ENCODE peak calls at places on chromosomes 5 and 9, in five cellular contexts. I, K, M, A and T are unnamed samples.

GRCh38 chr9:8599937-8600336 is 800.4 kb upstream of the DMAC1 start:
- DNase-seq in K (no peak), A (peak), M (no peak), I (no peak), T (no peak)

GRCh38 chr9:38020251-38021076 is 48.6 kb downstream of the SHB start:
- DNase-seq in I (no peak), K (no peak), A (no peak), M (no peak), T (peak)

GRCh38 chr9:80062581-80062980 is 490.8 kb downstream of the TLE4 start:
- DNase-seq in I (no peak), K (no peak), A (no peak), M (no peak), T (no peak)

GRCh38 chr9:99019523-99020331 is 76.0 kb downstream of the COL15A1 start:
- DNase-seq in I (no peak), A (peak), M (no peak), K (no peak), T (no peak)

GRCh38 chr9:76458903-76459690 is at the start of gene GCNT1:
- DNase-seq in K (peak), A (peak), M (peak), I (peak), T (peak)

GRCh38 chr9:34256104-34256503 is 73.0 kb downstream of the KIF24 start:
- DNase-seq in K (no peak), I (peak), M (no peak), A (peak), T (no peak)

GRCh38 chr5:96431376-96432244 is 1.4 kb downstream of the PCSK1 start:
- DNase-seq in K (no peak), M (no peak), I (no peak), A (peak), T (no peak)

GRCh38 chr9:131500377-131500776 is 2.3 kb upstream of the POMT1 start:
- DNase-seq in A (no peak), K (no peak), M (no peak), I (no peak), T (no peak)

GRCh38 chr5:36944607-36945225 is 68.1 kb downstream of the NIPBL start:
- DNase-seq in K (no peak), A (no peak), I (no peak), M (peak), T (peak)

GRCh38 chr9:116671605-116672004 is 15.5 kb upstream of the TRIM32 start:
- DNase-seq in I (no peak), K (no peak), A (no peak), M (no peak), T (no peak)

GRCh38 chr9:130140701-130141100 is 31.5 kb upstream of the NCS1 start:
- DNase-seq in K (no peak), I (no peak), M (no peak), A (no peak), T (no peak)

GRCh38 chr9:84932915-84933527 is 263.5 kb downstream of the NTRK2 start:
- DNase-seq in I (no peak), A (peak), K (no peak), M (no peak), T (no peak)

GRCh38 chr5:77733130-77733529 is 43.0 kb downstream of the TBCA start:
- DNase-seq in K (no peak), I (no peak), M (no peak), A (no peak), T (no peak)

GRCh38 chr9:2621678-2622360 is at the start of gene VLDLR:
- DNase-seq in M (no peak), K (no peak), A (peak), I (peak), T (no peak)

GRCh38 chr5:10490927-10491672 is 49.4 kb downstream of the ROPN1L start:
- DNase-seq in A (no peak), I (no peak), K (no peak), M (no peak), T (no peak)

GRCh38 chr5:173155912-173156311 is 11.6 kb downstream of the BNIP1 start:
- DNase-seq in A (no peak), I (no peak), M (no peak), K (no peak), T (no peak)

GRCh38 chr5:113331201-113331551 is 103.6 kb downstream of the TSSK1B start:
- DNase-seq in M (no peak), I (no peak), K (no peak), A (no peak), T (no peak)

GRCh38 chr5:120306331-120306730 is 157.8 kb upstream of the PRR16 start:
- DNase-seq in A (no peak), I (no peak), K (no peak), M (no peak), T (no peak)

GRCh38 chr5:173078878-173079277 is 22.7 kb downstream of the CREBRF start:
- DNase-seq in I (no peak), M (no peak), A (no peak), K (no peak), T (no peak)

GRCh38 chr5:81235287-81236072 is 2.4 kb downstream of the CKMT2 start:
- DNase-seq in K (peak), M (no peak), A (no peak), I (peak), T (peak)

GRCh38 chr5:111227226-111227782 is 3.1 kb downstream of the CAMK4 start:
- DNase-seq in M (no peak), I (no peak), A (no peak), K (no peak), T (no peak)

GRCh38 chr5:112757468-112758208 is 20.0 kb downstream of the APC start:
- DNase-seq in I (no peak), A (peak), M (peak), K (peak), T (peak)

GRCh38 chr5:170482511-170482910 is 21.3 kb upstream of the KCNIP1 start:
- DNase-seq in A (peak), K (no peak), M (no peak), I (no peak), T (no peak)

GRCh38 chr5:31824886-31825774 is 186.2 kb downstream of the PDZD2 start:
- DNase-seq in M (peak), I (no peak), K (peak), A (peak), T (peak)

GRCh38 chr5:109407913-109408312 is 1.9 kb downstream of the PJA2 start:
- DNase-seq in M (no peak), K (no peak), I (no peak), A (no peak), T (no peak)

DNA sequence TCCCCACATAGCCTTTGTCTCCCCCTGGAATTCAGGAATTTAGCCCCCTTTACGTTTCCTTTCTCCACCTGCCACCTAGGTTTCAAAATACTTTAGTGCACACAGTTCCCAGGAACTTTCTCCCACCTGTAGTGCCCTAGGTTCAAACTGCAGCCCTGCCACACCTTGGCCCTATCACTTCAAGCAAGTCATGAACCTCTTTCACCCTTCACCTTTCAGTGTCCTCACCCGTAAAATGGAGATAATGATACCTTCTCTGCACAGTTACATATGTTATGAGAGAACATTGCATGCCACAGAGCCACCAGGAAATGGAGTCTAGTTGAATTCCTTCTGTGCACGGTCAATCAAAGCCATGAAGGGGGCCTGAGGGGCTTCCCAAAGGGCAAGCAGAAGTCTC is 9.8 kb upstream of the EEIG1 start:
- DNase-seq in M (no peak), I (no peak), A (no peak), K (no peak), T (no peak)
- H3K4me3 ChIP-seq in M (no peak), I (no peak), A (no peak), K (no peak), T (no peak)

GRCh38 chr5:150045512-150045911 is 40.8 kb downstream of the CSF1R start:
- DNase-seq in A (peak), M (no peak), K (no peak), I (no peak), T (no peak)
- TF ChIP-seq CTCF in A (peak), M (peak), K (no peak), I (no peak), T (no peak)

DNA sequence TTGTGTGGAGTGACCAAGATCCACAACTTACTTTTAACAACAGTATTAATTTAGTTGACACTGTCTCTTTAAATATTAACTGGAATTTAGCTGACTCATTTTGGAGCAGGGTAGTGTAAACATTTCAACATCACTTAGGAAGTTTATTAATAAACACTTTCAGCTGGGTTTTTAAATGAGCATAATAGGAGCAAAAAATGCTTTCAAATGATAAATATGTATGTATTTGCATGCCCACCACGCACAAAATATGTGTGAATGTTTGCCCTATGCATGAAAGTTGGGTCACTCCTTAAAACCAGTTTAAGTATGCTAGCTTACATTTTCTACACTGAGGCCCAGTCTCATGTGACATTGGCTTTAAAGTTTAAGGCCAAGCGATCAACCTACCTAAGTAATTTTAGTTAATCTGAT is 2.9 kb downstream of the ZFAND5 start:
- DNase-seq in A (no peak), M (no peak), I (no peak), K (no peak), T (no peak)
- H3K4me3 ChIP-seq in A (peak), M (peak), I (peak), K (peak), T (peak)

GRCh38 chr9:29691758-29692407 is 2118.6 kb upstream of the C9orf72 start:
- DNase-seq in A (peak), K (no peak), I (no peak), M (peak), T (peak)
- TF ChIP-seq CTCF in A (peak), K (no peak), I (no peak), M (peak), T (peak)

GRCh38 chr5:132673939-132674630 is at the start of gene IL4:
- DNase-seq in I (no peak), K (no peak), A (peak), M (no peak), T (no peak)

GRCh38 chr5:132677682-132678400 is 4.1 kb downstream of the IL4 start:
- DNase-seq in I (no peak), K (no peak), A (peak), M (no peak), T (no peak)

GRCh38 chr5:132675936-132676689 is 2.3 kb downstream of the IL4 start:
- DNase-seq in A (no peak), I (no peak), M (no peak), K (no peak), T (no peak)

GRCh38 chr5:132677191-132677590 is 3.4 kb downstream of the IL4 start:
- DNase-seq in A (peak), M (peak), I (peak), K (no peak), T (no peak)

DNA sequence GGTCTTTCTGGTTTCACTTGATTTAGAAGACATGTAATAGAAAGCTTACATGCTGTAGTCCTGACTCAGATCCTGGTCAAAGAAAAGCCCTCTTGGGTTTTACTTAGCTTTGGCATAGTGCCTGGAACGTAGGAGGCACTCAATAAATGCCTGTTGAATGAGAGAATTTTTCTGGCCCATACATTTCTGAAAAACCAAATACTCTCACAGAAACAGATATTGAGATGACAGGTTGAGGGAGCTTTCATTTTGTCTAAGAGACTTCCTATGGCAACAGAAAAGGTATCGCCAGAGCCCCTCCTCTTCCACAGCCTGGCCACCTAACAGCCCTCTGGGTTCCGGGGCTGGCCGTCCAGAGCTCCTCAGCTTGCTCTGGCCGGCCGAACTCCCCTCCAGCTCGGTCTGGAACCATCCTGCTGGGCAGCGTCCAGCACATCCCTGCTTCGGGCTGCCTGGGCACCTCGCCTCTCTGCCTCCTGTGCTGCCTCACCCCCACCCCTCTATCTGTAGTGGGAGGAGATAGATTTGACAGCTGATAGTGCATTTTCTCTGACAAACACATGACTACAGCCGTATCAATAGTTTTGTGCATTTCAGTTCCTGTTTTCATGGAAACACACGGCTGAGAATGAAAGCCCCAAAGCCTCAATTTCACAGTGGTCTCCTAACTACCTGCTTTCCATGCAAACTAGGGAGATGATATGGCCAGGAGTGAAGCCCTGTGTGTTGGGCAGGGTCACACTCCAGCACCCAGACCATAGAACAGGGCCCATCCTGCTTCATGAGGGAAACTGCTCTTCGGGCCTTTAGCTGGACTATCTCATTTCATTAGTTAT is 1.1 kb downstream of the IL4 start:
- DNase-seq in K (no peak), I (no peak), M (peak), A (peak), T (peak)
- H3K4me3 ChIP-seq in K (no peak), I (no peak), M (peak), A (no peak), T (no peak)

GRCh38 chr5:157686841-157687554 is 15.7 kb downstream of the C5orf52 start:
- DNase-seq in I (no peak), M (no peak), A (peak), K (peak), T (no peak)

GRCh38 chr5:157690690-157691433 is 19.5 kb downstream of the C5orf52 start:
- DNase-seq in A (peak), K (no peak), M (no peak), I (no peak), T (no peak)

GRCh38 chr5:157689942-157690689 is 18.8 kb downstream of the C5orf52 start:
- DNase-seq in M (no peak), A (peak), K (no peak), I (no peak), T (no peak)
- TF ChIP-seq CTCF in M (no peak), A (peak), K (no peak), I (no peak), T (no peak)